ENCODE peak calls at places on chromosomes 13 and 19, in nine cellular contexts. Y is transverse colon, M is HCT116, R is heart left ventricle, O is aorta, J is right cardiac atrium, U is mammary epithelial cell, Q is breast epithelium, K is brain microvascular endothelial cell. P is an unnamed sample.

GRCh38 chr13:35210234-35210633 is 266.3 kb downstream of the MAB21L1 start:
- DNase-seq in Y (no peak), M (no peak), R (no peak), O (no peak), J (no peak), U (no peak), Q (no peak), K (no peak), P (no peak)

GRCh38 chr13:83168575-83168974 is 713.7 kb downstream of the SLITRK1 start:
- DNase-seq in Y (no peak), M (no peak), R (no peak), O (no peak), J (no peak), U (no peak), Q (no peak), K (no peak), P (no peak)

GRCh38 chr13:37621811-37622361 is 23.3 kb upstream of the POSTN start:
- DNase-seq in Y (no peak), M (no peak), R (no peak), O (peak; percentile 55), J (no peak), U (no peak), Q (no peak), K (no peak), P (no peak)

GRCh38 chr19:57389194-57389729 is 392 bp upstream of the ZNF548 start:
- DNase-seq in Y (no peak), M (no peak), R (no peak), O (no peak), J (no peak), U (no peak), Q (no peak), K (no peak), P (no peak)

GRCh38 chr13:72648513-72649065 is 78.8 kb downstream of the MZT1 start:
- DNase-seq in Y (no peak), M (peak; percentile 1), R (no peak), O (no peak), J (no peak), U (no peak), Q (no peak), K (no peak), P (peak; percentile 41)

GRCh38 chr13:30340367-30341184 is 33.2 kb upstream of the KATNAL1 start:
- DNase-seq in Y (peak; percentile 45), M (peak; percentile 16), R (peak; percentile 92), O (peak; percentile 86), J (peak; percentile 83), U (peak; percentile 63), Q (peak; percentile 41), K (peak; percentile 74), P (no peak)

GRCh38 chr13:42653694-42654093 is 79.7 kb downstream of the TNFSF11 start:
- DNase-seq in Y (no peak), M (no peak), R (no peak), O (no peak), J (no peak), U (no peak), Q (no peak), K (no peak), P (no peak)

GRCh38 chr13:114002009-114002544 is 28.2 kb upstream of the C13orf46 start:
- DNase-seq in Y (peak; percentile 63), M (no peak), R (peak; percentile 23), O (peak; percentile 73), J (peak; percentile 62), U (no peak), Q (no peak), K (no peak), P (no peak)

GRCh38 chr13:94656766-94657165 is 55.1 kb downstream of the GPR180 start:
- DNase-seq in Y (no peak), M (no peak), R (no peak), O (no peak), J (no peak), U (peak; percentile 82), Q (no peak), K (peak; percentile 55), P (no peak)

GRCh38 chr13:25384747-25385270 is 13.0 kb downstream of the ATP8A2 start:
- DNase-seq in Y (no peak), M (no peak), R (no peak), O (no peak), J (no peak), U (no peak), Q (no peak), K (no peak), P (no peak)

GRCh38 chr19:41801682-41802317 is 5.4 kb downstream of the CEACAM3 start:
- DNase-seq in Y (no peak), M (no peak), R (no peak), O (no peak), J (no peak), U (no peak), Q (no peak), K (no peak), P (no peak)

GRCh38 chr13:44270153-44270552 is 103.5 kb upstream of the SERP2 start:
- DNase-seq in Y (no peak), M (no peak), R (no peak), O (no peak), J (no peak), U (no peak), Q (no peak), K (no peak), P (no peak)
- H3K27ac ChIP-seq in Y (peak overlapping the region; percentile 76), M (no peak overlapping the region), R (no peak overlapping the region), O (peak overlapping the region; percentile 62), J (no peak overlapping the region), U (no peak overlapping the region), Q (peak overlapping the region; percentile 83), K (no peak overlapping the region), P (no peak overlapping the region)

GRCh38 chr19:51546107-51546649 is 14.7 kb upstream of the SIGLEC6 start:
- DNase-seq in Y (no peak), M (no peak), R (no peak), O (no peak), J (no peak), U (no peak), Q (no peak), K (no peak), P (no peak)

GRCh38 chr19:51541458-51542357 is 10.2 kb upstream of the SIGLEC6 start:
- DNase-seq in Y (no peak), M (no peak), R (no peak), O (no peak), J (no peak), U (no peak), Q (no peak), K (no peak), P (no peak)

GRCh38 chr19:51542699-51543098 is 11.2 kb upstream of the SIGLEC6 start:
- DNase-seq in Y (no peak), M (no peak), R (no peak), O (no peak), J (no peak), U (no peak), Q (no peak), K (no peak), P (no peak)

GRCh38 chr19:51546650-51547396 is 15.4 kb upstream of the SIGLEC6 start:
- DNase-seq in Y (no peak), M (no peak), R (no peak), O (no peak), J (no peak), U (no peak), Q (no peak), K (peak; percentile 90), P (no peak)

GRCh38 chr19:51544038-51544437 is 12.6 kb upstream of the SIGLEC6 start:
- DNase-seq in Y (no peak), M (no peak), R (no peak), O (no peak), J (no peak), U (no peak), Q (no peak), K (no peak), P (no peak)
- H3K4me3 ChIP-seq in Y (no peak overlapping the region), M (no peak overlapping the region), R (no peak overlapping the region), O (no peak overlapping the region), J (no peak overlapping the region), U (no peak overlapping the region), Q (no peak overlapping the region), K (no peak overlapping the region), P (no peak overlapping the region)

GRCh38 chr13:81381560-81381959 is 1040.6 kb upstream of the SPRY2 start:
- DNase-seq in Y (no peak), M (no peak), R (no peak), O (no peak), J (no peak), U (no peak), Q (no peak), K (no peak), P (no peak)
- H3K27ac ChIP-seq in Y (no peak overlapping the region), M (no peak overlapping the region), R (no peak overlapping the region), O (no peak overlapping the region), J (no peak overlapping the region), U (no peak overlapping the region), Q (no peak overlapping the region), K (no peak overlapping the region), P (no peak overlapping the region)

DNA sequence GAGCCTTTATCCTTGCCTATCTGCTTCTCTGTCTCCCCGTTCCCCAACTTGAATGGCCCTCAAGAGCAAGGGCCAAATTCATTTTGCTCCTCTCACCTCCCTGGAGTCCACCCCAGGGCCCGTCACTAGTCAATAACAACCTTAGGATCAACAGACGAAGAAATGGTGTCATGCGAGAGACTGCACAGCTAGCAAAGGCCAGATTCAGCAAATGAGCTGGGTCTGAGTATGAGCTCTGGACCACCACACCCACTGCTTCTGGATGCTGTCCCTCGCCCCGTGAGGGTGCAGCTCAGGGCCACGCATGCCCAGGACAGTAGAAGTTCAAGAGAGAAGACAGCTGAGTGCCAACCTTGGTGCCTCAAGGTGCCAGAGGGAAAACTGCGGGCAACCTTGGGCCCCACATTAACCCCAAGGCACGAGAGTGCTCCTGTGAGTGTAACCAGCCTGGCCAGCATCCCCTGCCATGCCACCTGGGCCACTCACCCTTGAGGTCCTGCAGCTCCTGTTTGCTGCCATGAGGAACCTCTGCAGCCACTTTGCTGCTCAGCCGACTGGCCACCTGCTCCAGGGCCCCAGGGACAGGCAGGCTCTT is 11.8 kb upstream of the AKAP8L start:
- DNase-seq in Y (no peak), M (no peak), R (no peak), O (no peak), J (no peak), U (no peak), Q (no peak), K (no peak), P (no peak)
- H3K4me3 ChIP-seq in Y (no peak overlapping the region), M (peak overlapping the region; percentile 71), R (peak overlapping the region; percentile 85), O (no peak overlapping the region), J (no peak overlapping the region), U (no peak overlapping the region), Q (no peak overlapping the region), K (no peak overlapping the region), P (no peak overlapping the region)

DNA sequence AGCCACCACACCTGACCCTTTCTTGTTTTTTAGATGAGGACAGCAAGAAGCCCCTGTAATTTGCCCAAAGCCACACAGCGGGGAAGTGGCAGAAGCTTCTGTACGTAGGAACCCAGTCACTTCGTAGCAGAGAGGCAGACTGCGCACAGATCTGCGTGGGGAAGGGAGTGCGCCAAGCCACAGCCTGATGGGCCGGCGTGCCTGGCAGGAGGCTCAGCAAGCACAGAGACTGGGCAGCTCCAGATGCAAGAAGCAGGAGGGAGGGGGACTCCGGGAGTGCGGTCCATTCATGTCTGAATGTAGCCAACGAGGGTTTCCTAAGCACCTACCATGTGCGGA is 347 bp upstream of the TJP3 start:
- DNase-seq in Y (no peak), M (no peak), R (no peak), O (no peak), J (no peak), U (no peak), Q (no peak), K (no peak), P (no peak)
- H3K27ac ChIP-seq in Y (peak overlapping the region; percentile 95), M (peak overlapping the region; percentile 80), R (no peak overlapping the region), O (no peak overlapping the region), J (no peak overlapping the region), U (no peak overlapping the region), Q (peak overlapping the region; percentile 95), K (no peak overlapping the region), P (no peak overlapping the region)